ENCODE peak calls at places on chromosomes 16 and 17, in ten cellular contexts. One of them, this sample, is unnamed.

GRCh38 chr17:49123061-49123460 is 9.5 kb upstream of the B4GALNT2 start:
- DNase-seq in CD4-positive, alpha-beta memory T cell: no peak
- DNase-seq in GM23338: no peak
- DNase-seq in breast epithelium: no peak
- DNase-seq in adrenal gland: no peak
- DNase-seq in WTC11: no peak
- DNase-seq in left lung: no peak
- DNase-seq in effector CD4-positive, alpha-beta T cell: no peak
- DNase-seq in COR-L47: no peak
- DNase-seq in activated naive CD4-positive, alpha-beta T cell: no peak
- DNase-seq in this sample: no peak

GRCh38 chr16:11094075-11094593 is 149.8 kb downstream of the CLEC16A start:
- DNase-seq in activated naive CD4-positive, alpha-beta T cell: no peak
- DNase-seq in effector CD4-positive, alpha-beta T cell: no peak
- DNase-seq in COR-L47: no peak
- DNase-seq in breast epithelium: no peak
- DNase-seq in CD4-positive, alpha-beta memory T cell: no peak
- DNase-seq in WTC11: no peak
- DNase-seq in GM23338: no peak
- DNase-seq in left lung: peak; percentile 73
- DNase-seq in adrenal gland: peak; percentile 70
- DNase-seq in this sample: no peak

GRCh38 chr17:82493517-82493840 is 26.1 kb upstream of the FOXK2 start:
- DNase-seq in breast epithelium: no peak
- DNase-seq in activated naive CD4-positive, alpha-beta T cell: no peak
- DNase-seq in GM23338: no peak
- DNase-seq in left lung: no peak
- DNase-seq in adrenal gland: no peak
- DNase-seq in effector CD4-positive, alpha-beta T cell: no peak
- DNase-seq in COR-L47: no peak
- DNase-seq in CD4-positive, alpha-beta memory T cell: no peak
- DNase-seq in WTC11: no peak
- DNase-seq in this sample: no peak

GRCh38 chr16:64437706-64438329 is 684.0 kb downstream of the CDH11 start:
- DNase-seq in adrenal gland: no peak
- DNase-seq in left lung: no peak
- DNase-seq in GM23338: no peak
- DNase-seq in breast epithelium: no peak
- DNase-seq in effector CD4-positive, alpha-beta T cell: no peak
- DNase-seq in WTC11: no peak
- DNase-seq in activated naive CD4-positive, alpha-beta T cell: no peak
- DNase-seq in CD4-positive, alpha-beta memory T cell: no peak
- DNase-seq in COR-L47: no peak
- DNase-seq in this sample: no peak

GRCh38 chr16:50565428-50565827 is 17.2 kb downstream of the NKD1 start:
- DNase-seq in WTC11: no peak
- DNase-seq in GM23338: no peak
- DNase-seq in breast epithelium: no peak
- DNase-seq in activated naive CD4-positive, alpha-beta T cell: no peak
- DNase-seq in CD4-positive, alpha-beta memory T cell: no peak
- DNase-seq in COR-L47: no peak
- DNase-seq in effector CD4-positive, alpha-beta T cell: no peak
- DNase-seq in left lung: no peak
- DNase-seq in adrenal gland: no peak
- DNase-seq in this sample: no peak

GRCh38 chr17:19244796-19245195 is 7.6 kb downstream of the EPN2 start:
- DNase-seq in breast epithelium: no peak
- DNase-seq in COR-L47: no peak
- DNase-seq in left lung: no peak
- DNase-seq in adrenal gland: no peak
- DNase-seq in WTC11: no peak
- DNase-seq in effector CD4-positive, alpha-beta T cell: no peak
- DNase-seq in GM23338: no peak
- DNase-seq in activated naive CD4-positive, alpha-beta T cell: no peak
- DNase-seq in CD4-positive, alpha-beta memory T cell: no peak
- DNase-seq in this sample: no peak

GRCh38 chr16:9091867-9092281 is 430 bp downstream of the HAPSTR1 start:
- DNase-seq in COR-L47: no peak
- DNase-seq in GM23338: no peak
- DNase-seq in left lung: peak; percentile 56
- DNase-seq in adrenal gland: peak; percentile 66
- DNase-seq in effector CD4-positive, alpha-beta T cell: peak; percentile 24
- DNase-seq in WTC11: peak; percentile 31
- DNase-seq in CD4-positive, alpha-beta memory T cell: peak; percentile 40
- DNase-seq in activated naive CD4-positive, alpha-beta T cell: peak; percentile 43
- DNase-seq in breast epithelium: no peak
- DNase-seq in this sample: peak; percentile 16

GRCh38 chr17:77926967-77927366 is 31.5 kb upstream of the TNRC6C start:
- DNase-seq in effector CD4-positive, alpha-beta T cell: no peak
- DNase-seq in adrenal gland: no peak
- DNase-seq in CD4-positive, alpha-beta memory T cell: no peak
- DNase-seq in breast epithelium: no peak
- DNase-seq in left lung: no peak
- DNase-seq in activated naive CD4-positive, alpha-beta T cell: no peak
- DNase-seq in GM23338: no peak
- DNase-seq in WTC11: no peak
- DNase-seq in COR-L47: no peak
- DNase-seq in this sample: no peak

GRCh38 chr16:898216-898615 is 72.6 kb downstream of the LMF1 start:
- DNase-seq in CD4-positive, alpha-beta memory T cell: no peak
- DNase-seq in GM23338: no peak
- DNase-seq in activated naive CD4-positive, alpha-beta T cell: no peak
- DNase-seq in breast epithelium: no peak
- DNase-seq in COR-L47: no peak
- DNase-seq in WTC11: no peak
- DNase-seq in adrenal gland: no peak
- DNase-seq in effector CD4-positive, alpha-beta T cell: no peak
- DNase-seq in left lung: no peak
- DNase-seq in this sample: no peak

This sample was measured in RKO.